ENCODE peak calls at places on chromosome 9, in four cellular contexts. F is SK-N-SH, J is HCT116, V is K562. K is an unnamed sample.

GRCh38 chr9:65409471-65409980 is 124.5 kb upstream of the FOXD4L5 start:
- DNase-seq in V (no peak), F (no peak), J (no peak), K (no peak)

GRCh38 chr9:114849450-114849849 is 43.6 kb upstream of the TNFSF15 start:
- DNase-seq in J (no peak), V (no peak), F (no peak), K (no peak)

GRCh38 chr9:38332625-38333024 is 59.9 kb upstream of the ALDH1B1 start:
- DNase-seq in J (no peak), V (no peak), F (no peak), K (no peak)

GRCh38 chr9:127568618-127568970 is 43.5 kb upstream of the STXBP1 start:
- DNase-seq in V (no peak), J (no peak), F (no peak), K (no peak)

GRCh38 chr9:133614056-133614455 is 4.9 kb upstream of the FAM163B start:
- DNase-seq in J (no peak), V (no peak), F (no peak), K (no peak)

GRCh38 chr9:97638666-97639065 is 5.0 kb downstream of the NCBP1 start:
- DNase-seq in J (no peak), F (no peak), V (no peak), K (peak; percentile 8)

GRCh38 chr9:134289241-134289875 is 36.9 kb upstream of the RXRA start:
- DNase-seq in J (no peak), F (peak; percentile 24), V (no peak), K (no peak)

GRCh38 chr9:129828051-129828450 is 4.1 kb upstream of the TOR1A start:
- DNase-seq in F (no peak), J (no peak), V (no peak), K (no peak)

GRCh38 chr9:16509946-16510504 is 360.4 kb downstream of the BNC2 start:
- DNase-seq in J (no peak), F (no peak), V (no peak), K (no peak)

GRCh38 chr9:34256104-34256503 is 73.0 kb downstream of the KIF24 start:
- DNase-seq in V (no peak), F (peak; percentile 35), J (no peak), K (no peak)

GRCh38 chr9:89077519-89077918 is 86.3 kb downstream of the S1PR3 start:
- DNase-seq in V (no peak), J (no peak), F (no peak), K (no peak)

GRCh38 chr9:37941253-37941652 is 37.3 kb upstream of the SLC25A51 start:
- DNase-seq in F (no peak), V (no peak), J (no peak), K (no peak)

GRCh38 chr9:68795411-68795810 is 90.4 kb downstream of the PIP5K1B start:
- DNase-seq in J (no peak), F (no peak), V (no peak), K (no peak)

GRCh38 chr9:70093944-70094343 is 50.3 kb downstream of the MAMDC2 start:
- DNase-seq in F (no peak), J (no peak), V (no peak), K (no peak)

GRCh38 chr9:123104807-123105206 is 71.3 kb downstream of the GPR21 start:
- DNase-seq in V (no peak), F (no peak), J (no peak), K (no peak)

GRCh38 chr9:125993423-125993935 is 246.3 kb downstream of the PBX3 start:
- DNase-seq in V (no peak), F (peak; percentile 10), J (no peak), K (no peak)

GRCh38 chr9:121281614-121282291 is 13.8 kb downstream of the GSN start:
- DNase-seq in F (no peak), V (peak; percentile 84), J (peak; percentile 94), K (peak; percentile 49)

GRCh38 chr9:114889802-114890224 is 40.6 kb downstream of the TNFSF8 start:
- DNase-seq in V (no peak), J (no peak), F (no peak), K (peak; percentile 70)

GRCh38 chr9:83336696-83337095 is 201.5 kb downstream of the FRMD3 start:
- DNase-seq in J (no peak), F (no peak), V (no peak), K (no peak)

GRCh38 chr9:21777701-21778100 is 24.7 kb upstream of the MTAP start:
- DNase-seq in V (no peak), J (peak; percentile 73), F (no peak), K (no peak)

GRCh38 chr9:126723807-126724172 is 81.0 kb upstream of the ZBTB43 start:
- DNase-seq in F (peak; percentile 84), V (no peak), J (no peak), K (no peak)

GRCh38 chr9:126386088-126386487 is 59.5 kb downstream of the MVB12B start:
- DNase-seq in J (no peak), F (no peak), V (no peak), K (peak; percentile 64)

GRCh38 chr9:126032135-126032534 is 285.0 kb downstream of the PBX3 start:
- DNase-seq in J (no peak), F (no peak), V (no peak), K (no peak)

GRCh38 chr9:112020680-112021596 is 124.3 kb downstream of the UGCG start:
- DNase-seq in V (no peak), J (peak; percentile 19), F (no peak), K (no peak)

GRCh38 chr9:121252104-121252851 is 15.7 kb upstream of the GSN start:
- DNase-seq in V (no peak), F (no peak), J (no peak), K (no peak)

GRCh38 chr9:22237497-22238363 is 208.9 kb upstream of the DMRTA1 start:
- DNase-seq in V (no peak), F (no peak), J (peak; percentile 51), K (no peak)

GRCh38 chr9:104027295-104027694 is 66.8 kb upstream of the SMC2 start:
- DNase-seq in V (no peak), J (no peak), F (no peak), K (peak; percentile 36)

DNA sequence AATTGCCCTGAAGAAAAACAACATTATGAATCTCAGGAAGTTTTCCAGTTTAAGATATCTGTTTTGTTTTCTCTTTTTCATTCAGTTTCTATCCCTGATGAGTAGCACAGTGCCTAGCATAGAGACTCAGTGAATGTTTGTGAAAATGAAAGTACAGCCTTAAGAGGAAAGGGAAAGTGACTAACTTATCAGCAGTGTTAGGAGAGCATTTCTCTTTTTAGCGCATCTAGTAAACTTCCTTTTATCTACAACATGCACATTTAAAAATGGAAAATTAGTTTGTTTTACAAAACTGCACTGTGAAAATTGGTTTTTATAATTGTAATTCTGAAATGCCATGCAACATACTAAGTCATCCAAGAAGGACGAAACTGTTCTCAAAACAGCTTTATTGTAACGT is 110.8 kb downstream of the SMARCA2 start:
- DNase-seq in V (no peak), F (no peak), J (no peak), K (no peak)
- TF ChIP-seq JUND in V (no peak), F (no peak), J (no peak), K (no peak)

GRCh38 chr9:79616971-79617370 is 45.2 kb downstream of the TLE4 start:
- DNase-seq in J (no peak), F (no peak), V (no peak), K (no peak)

GRCh38 chr9:79616013-79616412 is 44.2 kb downstream of the TLE4 start:
- DNase-seq in J (no peak), V (no peak), F (no peak), K (no peak)

GRCh38 chr9:79619930-79620329 is 48.2 kb downstream of the TLE4 start:
- DNase-seq in J (no peak), F (no peak), V (no peak), K (no peak)

GRCh38 chr9:79615038-79615437 is 43.3 kb downstream of the TLE4 start:
- DNase-seq in J (no peak), V (no peak), F (peak; percentile 49), K (no peak)

GRCh38 chr9:79617395-79617794 is 45.6 kb downstream of the TLE4 start:
- DNase-seq in V (no peak), F (no peak), J (no peak), K (no peak)
- TF ChIP-seq JUND in V (no peak), F (no peak), J (no peak), K (no peak)

GRCh38 chr9:110942522-110942921 is 95.7 kb downstream of the LPAR1 start:
- DNase-seq in V (no peak), F (no peak), J (no peak), K (no peak)
- TF ChIP-seq JUND in V (no peak), F (no peak), J (no peak), K (no peak)

DNA sequence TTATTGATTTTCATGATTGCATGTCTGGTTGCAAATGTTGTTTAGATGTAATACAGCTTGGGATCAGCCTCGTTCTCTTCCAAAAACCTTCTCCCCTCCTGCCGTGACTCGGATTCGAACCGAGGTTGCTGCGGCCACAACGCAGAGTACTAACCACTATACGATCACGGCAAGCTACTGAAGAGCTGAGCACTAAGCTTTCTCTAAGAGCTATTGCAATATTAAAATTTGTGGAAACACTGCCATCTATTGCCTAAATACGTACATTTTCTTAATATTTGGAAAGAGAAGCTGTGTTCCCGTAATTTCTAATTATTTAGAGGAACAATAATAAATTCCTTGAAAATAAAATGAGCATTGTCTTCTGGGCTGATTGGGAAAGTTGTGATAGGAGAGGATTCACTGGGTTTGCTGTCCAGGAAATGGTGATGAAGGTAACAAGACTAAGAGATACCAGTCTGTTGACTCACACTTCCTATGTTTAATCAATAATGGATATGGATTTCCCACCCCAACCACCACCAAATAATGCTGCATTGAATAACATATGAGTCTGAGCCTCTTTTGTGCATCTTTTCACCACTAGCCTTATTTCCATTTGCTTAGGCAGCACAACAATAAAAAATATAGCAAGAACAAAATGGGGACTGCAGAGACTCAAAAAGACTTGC is 120.0 kb upstream of the NFIB start:
- DNase-seq in V (peak; percentile 7), F (no peak), J (peak; percentile 56), K (peak; percentile 71)
- TF ChIP-seq JUND in V (no peak), F (no peak), J (no peak), K (no peak)

GRCh38 chr9:519579-519978 is 304.9 kb downstream of the DOCK8 start:
- DNase-seq in J (no peak), V (no peak), F (no peak), K (no peak)
- TF ChIP-seq JUND in J (no peak), V (no peak), F (no peak), K (no peak)

DNA sequence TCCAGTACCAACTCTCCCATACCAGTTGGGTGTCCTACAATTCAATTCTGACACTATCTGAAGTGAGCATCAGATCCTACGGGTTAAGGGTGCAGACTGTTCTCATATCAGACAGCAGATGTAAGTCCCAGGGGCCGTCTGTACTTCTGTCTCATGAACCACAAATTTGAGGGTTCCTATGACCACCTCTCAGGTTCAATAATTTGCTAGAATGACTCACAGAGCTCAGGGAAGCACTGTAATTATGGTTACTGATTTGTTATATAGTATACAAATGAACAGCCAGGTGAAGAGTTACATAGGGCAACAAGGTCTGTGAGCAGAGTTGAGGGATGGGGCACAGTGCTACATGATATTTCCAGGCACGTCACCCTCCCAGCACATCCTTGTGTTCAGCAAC is 499.1 kb downstream of the DMAC1 start:
- DNase-seq in V (no peak), J (no peak), F (no peak), K (no peak)
- TF ChIP-seq JUND in V (no peak), J (no peak), F (no peak), K (no peak)

GRCh38 chr9:87875839-87876545 is 6.7 kb upstream of the SPATA31E1 start:
- DNase-seq in J (no peak), V (no peak), F (no peak), K (no peak)
- TF ChIP-seq JUND in J (no peak), V (no peak), F (no peak), K (no peak)

GRCh38 chr9:119961774-119962408 is 592.7 kb upstream of the BRINP1 start:
- DNase-seq in J (peak; percentile 27), V (peak; percentile 39), F (peak; percentile 73), K (peak; percentile 76)
- TF ChIP-seq JUND in J (no peak), V (no peak), F (no peak), K (no peak)

K was measured in T47D.